ENCODE peak calls at places on chromosomes 7 and 10, in ten cellular contexts. A is cardiac muscle cell, X is HCT116, C is lung, O is PC-3, W is pancreas, G is transverse colon, B is spleen, Q is neural progenitor cell, D is suprapubic skin. L is an unnamed sample. For H3K36me3, the result is how much of the 10 kb centered on the place peaks cover.

GRCh38 chr7:80145780-80146422 is 11.3 kb downstream of the GNAI1 start:
- DNase-seq in O (no peak), B (no peak), A (peak), Q (no peak), G (no peak), X (no peak), W (no peak), C (no peak), D (no peak), L (no peak)

GRCh38 chr10:94292448-94293118 is 70.2 kb downstream of the NOC3L start:
- DNase-seq in Q (no peak), D (no peak), W (no peak), C (no peak), X (no peak), B (no peak), G (peak), A (peak), O (peak), L (peak)

GRCh38 chr7:153939177-153939576 is 113.0 kb upstream of the DPP6 start:
- DNase-seq in B (no peak), C (no peak), O (no peak), A (no peak), G (no peak), D (no peak), W (no peak), X (no peak), Q (no peak), L (no peak)

GRCh38 chr7:135102372-135102771 is 45.5 kb upstream of the TMEM140 start:
- DNase-seq in Q (no peak), W (no peak), A (no peak), G (no peak), C (no peak), X (no peak), O (no peak), B (no peak), D (no peak), L (no peak)

GRCh38 chr10:50614444-50615137 is 9.2 kb downstream of the SGMS1 start:
- DNase-seq in B (no peak), C (no peak), D (no peak), G (no peak), X (peak), O (peak), W (peak), Q (peak), A (no peak), L (no peak)

GRCh38 chr7:45978010-45978681 is 57.1 kb upstream of the IGFBP3 start:
- DNase-seq in G (no peak), B (no peak), O (peak), C (peak), X (peak), Q (peak), D (no peak), A (peak), W (peak), L (peak)

GRCh38 chr7:23044581-23044980 is 30.7 kb upstream of the HYCC1 start:
- DNase-seq in G (no peak), W (no peak), X (no peak), D (no peak), C (no peak), O (no peak), B (no peak), A (no peak), Q (no peak), L (no peak)

GRCh38 chr7:28433604-28434254 is 21.4 kb downstream of the CREB5 start:
- DNase-seq in D (no peak), W (no peak), O (peak), A (peak), G (no peak), X (no peak), B (no peak), Q (no peak), C (no peak), L (peak)

GRCh38 chr7:159064121-159064815 is 80.4 kb downstream of the VIPR2 start:
- DNase-seq in D (peak), X (no peak), B (no peak), O (no peak), W (no peak), Q (no peak), A (no peak), C (no peak), G (no peak), L (no peak)

GRCh38 chr10:30705625-30706149 is 76.1 kb upstream of the LYZL2 start:
- DNase-seq in G (no peak), D (no peak), O (no peak), A (no peak), W (no peak), Q (no peak), C (no peak), B (peak), X (no peak), L (no peak)

GRCh38 chr10:34677591-34677990 is 137.5 kb downstream of the PARD3 start:
- DNase-seq in O (no peak), B (no peak), W (no peak), Q (no peak), C (no peak), X (no peak), G (no peak), A (no peak), D (no peak), L (no peak)

GRCh38 chr10:79349072-79349491 is 1.8 kb downstream of the PPIF start:
- DNase-seq in W (no peak), C (no peak), X (no peak), D (peak), O (no peak), G (no peak), A (no peak), B (no peak), Q (no peak), L (peak)

GRCh38 chr10:116737582-116738358 is 4.6 kb downstream of the HSPA12A start:
- DNase-seq in B (no peak), A (no peak), G (no peak), D (no peak), O (no peak), Q (no peak), X (no peak), W (no peak), C (no peak), L (no peak)

GRCh38 chr7:1922071-1922869 is 252.2 kb downstream of the ELFN1 start:
- DNase-seq in B (peak), O (peak), C (no peak), D (no peak), Q (no peak), A (no peak), W (no peak), X (no peak), G (no peak), L (no peak)

GRCh38 chr10:3282341-3282740 is 109.8 kb upstream of the PITRM1 start:
- DNase-seq in Q (no peak), O (no peak), X (no peak), C (no peak), W (no peak), B (no peak), A (peak), G (no peak), D (no peak), L (no peak)

GRCh38 chr10:69645751-69646687 is 16.0 kb downstream of the FAM241B start:
- DNase-seq in W (no peak), D (peak), B (peak), G (no peak), A (no peak), C (no peak), Q (peak), O (no peak), X (no peak), L (no peak)

GRCh38 chr10:107727762-107728317 is 563.3 kb upstream of the SORCS1 start:
- DNase-seq in C (no peak), A (peak), W (no peak), D (no peak), B (no peak), X (no peak), O (peak), G (no peak), Q (no peak), L (peak)

GRCh38 chr10:77168161-77168560 is 469.4 kb downstream of the KCNMA1 start:
- DNase-seq in C (no peak), A (no peak), Q (no peak), D (no peak), B (no peak), W (no peak), G (no peak), O (peak), X (no peak), L (peak)

GRCh38 chr7:2728309-2729042 is 40.5 kb downstream of the AMZ1 start:
- DNase-seq in A (no peak), X (no peak), Q (no peak), O (no peak), C (no peak), W (no peak), D (peak), B (peak), G (no peak), L (no peak)

GRCh38 chr7:105015631-105015965 is 1.6 kb downstream of the KMT2E start:
- DNase-seq in O (peak), X (no peak), D (no peak), A (peak), C (no peak), Q (peak), G (peak), W (peak), B (no peak), L (peak)

GRCh38 chr7:119724041-119724792 is 548.8 kb upstream of the KCND2 start:
- DNase-seq in X (no peak), B (peak), O (no peak), C (no peak), D (no peak), A (no peak), Q (no peak), W (no peak), G (no peak), L (no peak)

GRCh38 chr7:82444220-82445049 is 858 bp upstream of the CACNA2D1 start:
- DNase-seq in G (no peak), O (peak), X (no peak), C (no peak), B (peak), W (no peak), A (no peak), D (no peak), Q (peak), L (peak)

GRCh38 chr10:92990615-92991014 is 70.0 kb upstream of the CYP26C1 start:
- DNase-seq in D (no peak), O (peak), A (peak), B (no peak), C (no peak), W (no peak), Q (no peak), X (no peak), G (no peak), L (no peak)

GRCh38 chr10:28839600-28840007 is 162.3 kb downstream of the BAMBI start:
- DNase-seq in Q (no peak), W (peak), O (no peak), D (no peak), C (no peak), X (peak), A (peak), B (no peak), G (no peak), L (peak)

GRCh38 chr7:137579913-137580640 is 236.5 kb upstream of the PTN start:
- DNase-seq in X (no peak), G (no peak), O (peak), D (no peak), A (peak), C (no peak), Q (no peak), W (no peak), B (no peak), L (no peak)

GRCh38 chr7:86918245-86918644 is 141.2 kb downstream of the ELAPOR2 start:
- DNase-seq in G (no peak), O (no peak), W (no peak), B (no peak), Q (no peak), A (no peak), X (no peak), C (no peak), D (no peak), L (no peak)

GRCh38 chr7:112594397-112594796 is 113.6 kb downstream of the LSMEM1 start:
- DNase-seq in X (no peak), Q (peak), W (no peak), C (no peak), B (no peak), D (no peak), G (no peak), A (peak), O (no peak), L (no peak)

GRCh38 chr10:3126741-3127342 is 45.7 kb downstream of the PITRM1 start:
- DNase-seq in Q (peak), D (no peak), G (peak), O (no peak), B (no peak), A (peak), X (no peak), C (no peak), W (no peak), L (no peak)

GRCh38 chr7:46173526-46174191 is 252.6 kb upstream of the IGFBP3 start:
- DNase-seq in O (no peak), G (no peak), X (no peak), W (peak), A (peak), D (no peak), C (no peak), B (no peak), Q (no peak), L (no peak)

GRCh38 chr7:51471199-51472016 is 154.8 kb upstream of the COBL start:
- DNase-seq in Q (peak), W (no peak), X (no peak), D (no peak), A (no peak), C (no peak), B (no peak), G (no peak), O (no peak), L (no peak)

DNA sequence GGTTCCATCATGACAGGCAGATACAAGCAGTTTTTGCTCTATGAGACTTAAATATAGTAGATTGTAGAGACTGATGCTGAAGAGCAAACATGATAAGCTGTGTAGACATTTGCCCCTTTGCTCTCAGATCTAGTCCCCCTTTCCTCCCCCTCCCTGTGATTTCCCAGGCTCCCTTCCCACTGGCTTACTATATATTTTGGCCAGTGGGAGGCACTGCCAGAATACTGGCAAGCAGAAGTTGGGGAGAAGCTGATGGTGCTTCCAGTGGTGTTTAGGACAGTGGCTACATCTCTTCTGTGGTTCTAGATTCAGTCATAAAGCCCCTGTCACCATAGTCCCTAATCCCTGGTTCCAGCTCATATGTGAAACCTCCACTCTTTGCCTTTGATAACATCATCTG is 156.1 kb upstream of the STEAP4 start:
- DNase-seq in Q (no peak), G (no peak), W (no peak), B (no peak), X (no peak), D (no peak), C (no peak), A (no peak), O (no peak), L (no peak)
- TF ChIP-seq CTCF in Q (no peak), G (no peak), W (no peak), B (no peak), X (no peak), D (no peak), C (no peak), A (no peak), O (no peak), L (no peak)

GRCh38 chr7:43647314-43647691 is 64.4 kb downstream of the STK17A start:
- DNase-seq in G (no peak), W (no peak), O (no peak), D (no peak), C (no peak), Q (peak), X (no peak), B (no peak), A (peak), L (no peak)

GRCh38 chr7:43648725-43649406 is 66.0 kb downstream of the STK17A start:
- DNase-seq in X (no peak), D (no peak), B (peak), Q (no peak), G (peak), A (peak), W (no peak), O (peak), C (peak), L (peak)

GRCh38 chr7:43645699-43646226 is 62.9 kb downstream of the STK17A start:
- DNase-seq in B (no peak), A (no peak), Q (no peak), D (no peak), X (no peak), W (no peak), G (no peak), O (no peak), C (no peak), L (no peak)

GRCh38 chr7:43647772-43648643 is 65.1 kb downstream of the STK17A start:
- DNase-seq in X (peak), Q (no peak), O (peak), B (peak), C (peak), D (peak), A (peak), G (peak), W (peak), L (peak)

GRCh38 chr7:43646603-43647313 is 63.9 kb downstream of the STK17A start:
- DNase-seq in W (no peak), G (no peak), X (no peak), A (peak), B (no peak), C (no peak), O (peak), Q (no peak), D (no peak), L (no peak)
- H3K36me3 ChIP-seq in W (under half), G (under half), X (under half), A (under half), B (under half), C (under half), O (under half), Q (under half), D (under half), L (under half)

GRCh38 chr10:100515612-100516011 is 4.0 kb downstream of the SEC31B start:
- DNase-seq in O (no peak), C (no peak), D (no peak), A (no peak), W (no peak), G (no peak), X (no peak), B (no peak), Q (no peak), L (no peak)

GRCh38 chr10:100518761-100519241 is 860 bp downstream of the SEC31B start:
- DNase-seq in X (peak), Q (peak), A (peak), O (peak), W (peak), D (no peak), B (no peak), C (peak), G (peak), L (peak)

GRCh38 chr10:100520811-100521210 is 1.1 kb upstream of the SEC31B start:
- DNase-seq in Q (no peak), O (peak), W (no peak), C (no peak), B (no peak), X (no peak), G (no peak), A (peak), D (no peak), L (no peak)

GRCh38 chr10:100519321-100520051 is at the start of gene SEC31B:
- DNase-seq in B (peak), X (no peak), C (no peak), D (no peak), O (no peak), Q (peak), W (peak), A (no peak), G (peak), L (peak)

DNA sequence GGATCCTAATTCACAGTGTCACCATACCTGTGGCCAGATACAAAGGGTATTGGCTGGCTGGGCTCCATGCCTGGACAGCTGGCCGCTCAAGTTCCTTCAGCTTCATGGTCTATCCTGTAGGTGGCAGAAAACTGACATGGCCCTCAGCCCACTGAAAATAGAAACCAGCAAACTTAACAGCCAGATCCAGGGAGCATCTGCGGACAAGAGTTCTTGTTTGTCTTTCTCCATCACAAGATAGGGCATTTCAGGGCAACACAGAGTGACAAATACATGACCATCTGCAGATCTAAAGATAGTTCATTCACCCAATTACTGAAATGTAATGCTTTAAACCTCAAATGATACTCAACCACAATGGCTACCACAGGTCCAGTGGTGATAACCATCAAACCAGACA is 2.8 kb downstream of the SEC31B start:
- DNase-seq in O (no peak), C (no peak), G (no peak), D (no peak), W (no peak), B (no peak), Q (no peak), X (no peak), A (no peak), L (no peak)
- TF ChIP-seq CTCF in O (peak), C (no peak), G (no peak), D (no peak), W (no peak), B (no peak), Q (peak), X (no peak), A (peak), L (no peak)

GRCh38 chr10:99905971-99906370 is 103.8 kb downstream of the DNMBP start:
- DNase-seq in G (no peak), A (no peak), O (no peak), D (no peak), B (no peak), C (no peak), Q (no peak), X (no peak), W (no peak), L (no peak)
- H3K36me3 ChIP-seq in G (under half), A (under half), O (under half), D (half or more), B (under half), C (under half), Q (under half), X (half or more), W (under half), L (under half)

GRCh38 chr7:83946801-83947200 is 247.8 kb downstream of the SEMA3A start:
- DNase-seq in W (no peak), C (no peak), Q (no peak), A (no peak), B (no peak), O (no peak), G (no peak), D (no peak), X (no peak), L (no peak)

GRCh38 chr7:83941300-83941699 is 253.3 kb downstream of the SEMA3A start:
- DNase-seq in G (no peak), D (no peak), Q (no peak), C (no peak), W (no peak), B (no peak), X (no peak), O (peak), A (no peak), L (no peak)

GRCh38 chr7:83947260-83947659 is 247.3 kb downstream of the SEMA3A start:
- DNase-seq in C (no peak), G (peak), X (peak), A (peak), B (no peak), O (peak), W (no peak), Q (peak), D (no peak), L (no peak)
- TF ChIP-seq CTCF in C (no peak), G (no peak), X (peak), A (peak), B (no peak), O (peak), W (peak), Q (peak), D (no peak), L (peak)

DNA sequence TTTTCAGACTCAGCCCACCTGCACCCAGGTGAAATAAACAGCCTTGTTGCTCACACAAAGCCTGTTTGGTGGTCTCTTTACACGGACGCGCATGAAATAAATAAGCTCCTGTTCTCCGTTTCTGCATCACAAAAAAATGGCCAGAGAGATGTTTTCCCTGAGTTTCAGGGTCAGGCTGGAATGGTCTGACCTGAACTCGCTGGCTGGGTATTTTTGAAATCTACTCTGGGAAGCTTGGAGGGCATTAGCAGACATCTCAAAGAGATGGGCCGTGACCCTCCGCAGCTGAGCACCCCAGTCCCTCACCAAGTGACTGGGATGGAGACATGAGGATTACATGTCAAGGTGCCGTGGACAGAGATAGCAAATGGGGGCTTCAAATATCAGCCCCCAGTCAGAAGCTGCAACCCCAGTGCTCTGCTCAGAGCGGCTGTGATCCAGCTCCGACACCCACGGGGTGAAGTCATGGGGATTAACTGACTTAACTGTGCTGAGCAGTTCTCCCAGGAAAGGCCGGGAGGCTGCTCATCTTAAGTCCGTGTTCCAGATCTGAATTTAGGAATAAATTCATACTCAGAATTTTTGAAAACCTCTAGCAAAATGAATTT is 22.3 kb downstream of the CALML5 start:
- DNase-seq in W (no peak), X (no peak), Q (peak), G (no peak), D (no peak), B (no peak), C (no peak), A (no peak), O (no peak), L (no peak)
- H3K36me3 ChIP-seq in W (under half), X (under half), Q (under half), G (under half), D (under half), B (under half), C (under half), A (under half), O (under half), L (under half)

DNA sequence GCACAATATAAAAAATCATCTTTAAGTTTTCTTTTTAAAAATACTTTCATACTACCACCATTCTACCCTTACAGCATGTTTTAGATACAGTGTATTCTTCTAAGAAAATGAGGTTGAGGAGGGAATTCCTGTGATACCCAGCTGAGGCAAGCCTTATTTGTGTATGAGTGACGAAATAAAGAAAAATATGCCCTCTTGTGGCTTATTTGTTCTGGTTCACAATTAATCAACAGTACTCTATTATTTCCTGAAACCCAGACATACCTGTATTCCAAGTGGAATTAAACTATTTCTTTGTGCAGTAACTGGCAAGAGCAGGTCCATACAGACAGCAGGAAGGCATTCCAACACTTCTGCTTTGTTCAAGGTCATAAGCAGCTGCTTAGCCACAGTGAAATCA is 4.5 kb upstream of the SEMA3D start:
- DNase-seq in W (no peak), D (no peak), X (peak), Q (peak), O (peak), B (no peak), G (no peak), C (no peak), A (peak), L (no peak)
- TF ChIP-seq CTCF in W (no peak), D (no peak), X (peak), Q (peak), O (peak), B (no peak), G (no peak), C (no peak), A (peak), L (no peak)

L was measured in colonic mucosa.